ENCODE peak calls at places on chromosomes 5 and 9, in four cellular contexts. X, Z, D and C are unnamed samples.
A peak's percentile ranks its signal among the peaks of the same experiment; 100 is the strongest.

GRCh38 chr9:69385474-69386091 is 60.6 kb downstream of the ENTREP1 start:
- DNase-seq in X (no peak), Z (no peak), D (no peak), C (no peak)

GRCh38 chr9:7104625-7105024 is 346.9 kb downstream of the KDM4C start:
- DNase-seq in X (no peak), Z (no peak), D (no peak), C (no peak)

GRCh38 chr5:168931638-168932345 is 352.6 kb upstream of the PANK3 start:
- DNase-seq in X (no peak), Z (peak; percentile 95), D (no peak), C (no peak)

GRCh38 chr9:21585756-21586752 is 103.9 kb upstream of the IFNE start:
- DNase-seq in X (no peak), Z (peak; percentile 62), D (no peak), C (no peak)

GRCh38 chr9:137619240-137620090 is 660 bp downstream of the EHMT1 start:
- DNase-seq in X (peak; percentile 52), Z (peak; percentile 49), D (peak; percentile 73), C (peak; percentile 44)

GRCh38 chr9:77475641-77476473 is 172.3 kb downstream of the GNA14 start:
- DNase-seq in X (peak; percentile 82), Z (peak; percentile 57), D (no peak), C (no peak)

GRCh38 chr5:149679876-149680809 is 50.0 kb upstream of the PPARGC1B start:
- DNase-seq in X (no peak), Z (no peak), D (no peak), C (no peak)

GRCh38 chr5:118354806-118355205 is 633.5 kb downstream of the DTWD2 start:
- DNase-seq in X (no peak), Z (no peak), D (no peak), C (no peak)

GRCh38 chr9:136629879-136630661 is 32.6 kb upstream of the EGFL7 start:
- DNase-seq in X (peak; percentile 82), Z (peak; percentile 27), D (no peak), C (peak; percentile 81)

GRCh38 chr9:122860319-122861142 is 32.1 kb upstream of the PDCL start:
- DNase-seq in X (no peak), Z (no peak), D (no peak), C (no peak)

GRCh38 chr5:74562116-74562515 is 78.4 kb downstream of the ENC1 start:
- DNase-seq in X (no peak), Z (peak; percentile 6), D (no peak), C (no peak)

GRCh38 chr5:65066385-65066784 is 297.7 kb downstream of the CWC27 start:
- DNase-seq in X (no peak), Z (peak; percentile 66), D (no peak), C (no peak)

GRCh38 chr5:124481419-124481818 is 265.0 kb downstream of the ZNF608 start:
- DNase-seq in X (no peak), Z (no peak), D (no peak), C (no peak)

GRCh38 chr9:33263131-33263935 is 1.2 kb downstream of the BAG1 start:
- DNase-seq in X (peak; percentile 38), Z (peak; percentile 33), D (no peak), C (no peak)

GRCh38 chr5:127112347-127112864 is 39.1 kb upstream of the C5orf63 start:
- DNase-seq in X (no peak), Z (peak; percentile 61), D (no peak), C (no peak)

GRCh38 chr5:9335754-9336495 is 209.9 kb downstream of the SEMA5A start:
- DNase-seq in X (no peak), Z (peak; percentile 41), D (no peak), C (no peak)

GRCh38 chr5:174325961-174326360 is 280.5 kb downstream of the NSG2 start:
- DNase-seq in X (no peak), Z (no peak), D (no peak), C (no peak)

GRCh38 chr5:142432961-142433360 is 108.1 kb upstream of the SPRY4 start:
- DNase-seq in X (peak; percentile 74), Z (no peak), D (no peak), C (no peak)

GRCh38 chr5:123120197-123120596 is 31.2 kb downstream of the PRDM6 start:
- DNase-seq in X (no peak), Z (no peak), D (no peak), C (no peak)
- TF ChIP-seq CTCF in X (no peak), Z (peak; percentile 25), D (no peak), C (peak; percentile 29)

DNA sequence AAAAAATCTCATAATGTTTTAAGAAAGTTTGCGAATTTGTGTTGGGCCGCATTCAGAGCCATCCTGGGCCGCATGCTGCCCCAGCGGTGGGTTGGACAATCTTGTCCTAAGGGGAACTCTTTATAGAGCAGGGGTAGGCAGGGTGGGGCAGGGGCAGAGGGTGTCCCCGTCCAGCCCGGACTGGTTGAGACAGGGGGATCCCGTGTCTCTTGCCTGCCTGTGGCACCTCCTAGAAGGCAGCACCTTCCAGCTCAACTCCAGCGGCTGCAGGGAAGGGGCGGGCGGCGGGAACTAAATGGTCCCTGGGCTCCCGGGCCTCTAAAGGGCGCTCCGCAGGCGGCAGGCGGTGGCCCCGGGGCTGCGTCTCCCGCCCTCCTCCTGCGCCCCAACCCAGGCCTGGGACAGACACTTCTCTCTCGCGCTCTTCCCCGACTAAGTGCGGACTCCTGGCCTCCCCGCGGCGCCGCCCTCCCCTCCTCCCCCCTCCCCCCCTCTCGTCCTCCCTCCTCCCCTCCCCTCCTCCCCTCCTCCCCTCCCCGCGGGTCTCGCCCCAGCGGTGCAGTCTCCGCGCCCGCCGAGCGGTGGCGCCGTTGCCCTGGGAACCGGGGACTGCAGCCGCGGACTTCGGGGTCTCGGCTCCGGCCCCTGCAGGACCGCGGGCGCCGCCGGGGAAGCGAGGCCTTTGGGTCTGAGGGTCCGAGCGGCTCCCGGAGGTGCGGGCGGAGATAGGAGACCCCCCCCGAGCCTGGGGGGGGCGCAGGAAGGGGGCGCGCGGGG is 132.6 kb downstream of the MRPL36 start:
- DNase-seq in X (peak; percentile 55), Z (peak; percentile 21), D (no peak), C (peak; percentile 93)
- TF ChIP-seq CTCF in X (peak; percentile 58), Z (no peak), D (no peak), C (peak; percentile 21)

DNA sequence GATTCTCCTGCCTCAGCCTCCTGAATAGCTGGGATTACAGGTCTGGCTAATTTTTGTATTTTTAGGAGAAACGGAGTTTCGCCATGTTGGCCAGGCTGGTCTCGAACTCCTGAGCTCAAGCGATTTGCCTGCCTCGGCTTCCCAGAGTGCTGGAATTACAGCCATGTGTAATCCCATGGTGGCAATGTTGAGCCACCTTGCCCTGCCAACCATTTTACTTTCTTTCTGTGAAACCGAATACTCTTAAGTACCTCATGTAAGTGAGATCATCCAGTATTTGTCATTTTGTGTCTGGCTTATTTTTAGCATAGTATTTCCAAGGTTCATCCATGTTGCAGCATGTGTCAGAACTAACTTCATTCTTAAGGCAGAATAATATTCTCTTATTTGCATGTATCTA is 8.2 kb downstream of the PRRC2B start:
- DNase-seq in X (no peak), Z (peak; percentile 84), D (no peak), C (no peak)
- TF ChIP-seq CTCF in X (no peak), Z (peak; percentile 3), D (no peak), C (no peak)

DNA sequence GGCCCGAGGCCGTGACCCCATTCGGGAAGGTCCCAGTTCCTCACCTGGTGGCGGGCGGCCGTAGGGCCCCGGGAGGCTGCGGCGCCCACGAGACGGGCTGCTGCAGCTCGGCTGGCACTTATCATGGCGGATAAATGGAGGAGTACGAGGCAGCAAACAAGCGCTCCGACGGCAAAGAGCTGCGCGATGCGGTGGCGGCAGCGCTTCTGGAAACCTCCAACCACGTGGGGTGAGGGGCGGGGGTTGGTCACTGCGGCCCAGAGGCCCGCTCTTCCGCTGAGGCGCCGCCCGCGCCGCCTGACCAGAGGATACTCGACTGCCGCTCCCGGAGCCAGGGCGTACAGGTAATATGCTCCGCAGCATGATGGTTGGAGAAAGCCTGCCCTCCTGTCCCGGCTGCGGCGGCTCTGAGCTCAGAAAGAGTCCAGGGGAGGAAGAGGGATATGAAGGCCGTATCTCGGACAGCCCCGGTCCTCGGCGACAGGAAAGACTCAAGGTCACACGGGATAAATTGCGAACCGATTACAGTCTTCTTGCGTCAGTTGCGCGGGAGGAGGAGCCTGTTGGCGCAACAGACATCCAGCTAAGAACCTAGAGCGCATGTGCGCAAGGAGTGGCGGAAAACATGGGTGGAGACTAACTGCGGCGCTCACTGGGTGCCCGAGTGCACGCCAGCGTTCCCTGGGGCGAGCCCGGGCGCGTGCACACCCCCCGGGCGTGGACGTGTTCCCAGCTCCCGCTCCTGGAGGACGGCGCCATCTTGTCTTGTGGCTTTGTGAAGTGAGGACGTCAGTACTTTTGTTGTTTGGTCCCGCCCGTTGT is at the start of gene HSPA9:
- DNase-seq in X (peak; percentile 99), Z (peak; percentile 100), D (peak; percentile 99), C (peak; percentile 93)
- TF ChIP-seq CTCF in X (no peak), Z (no peak), D (peak; percentile 51), C (no peak)